ENCODE peak calls at places on chromosomes 16 and 17, in eight cellular contexts. Z is ELR; F is NCI-H2029; R is Caki2; L is iPS-NIHi11; C is T-helper 17 cell; Y is stimulated activated CD4-positive, alpha-beta T cell treated with anti-CD3 and anti-CD28 coated beads, Interleukin-4, amount 100 ng/mL, for 24 hours; M is left lobe of liver. J is an unnamed sample.
A peak's percentile ranks its signal among the peaks of the same experiment; 100 is the strongest.

GRCh38 chr16:29645699-29646187 is 17.3 kb upstream of the SPN start:
- DNase-seq in L (peak; percentile 71), R (peak; percentile 43), Y (no peak), Z (peak; percentile 18), M (no peak), C (no peak), F (no peak), J (no peak)

GRCh38 chr16:83113811-83114210 is 487.0 kb downstream of the CDH13 start:
- DNase-seq in Y (no peak), R (no peak), M (no peak), F (no peak), L (no peak), Z (no peak), C (no peak), J (no peak)

GRCh38 chr17:81329279-81329926 is 34.3 kb upstream of the SLC38A10 start:
- DNase-seq in C (no peak), R (peak; percentile 92), M (peak; percentile 94), Z (peak; percentile 98), L (peak; percentile 90), Y (no peak), F (peak; percentile 49), J (peak; percentile 86)

GRCh38 chr17:64685705-64686104 is 23.6 kb upstream of the SMURF2 start:
- DNase-seq in L (peak; percentile 32), Z (no peak), M (no peak), C (no peak), F (no peak), R (no peak), Y (no peak), J (no peak)

GRCh38 chr17:64331366-64331765 is 59.3 kb downstream of the PECAM1 start:
- DNase-seq in R (no peak), L (no peak), Z (no peak), C (no peak), Y (no peak), M (no peak), F (no peak), J (no peak)

GRCh38 chr16:66359811-66360608 is 6.5 kb upstream of the CDH5 start:
- DNase-seq in Y (no peak), R (no peak), C (no peak), L (no peak), M (no peak), F (peak; percentile 23), Z (no peak), J (no peak)

GRCh38 chr16:49493836-49494235 is 120.2 kb downstream of the C16orf78 start:
- DNase-seq in C (no peak), Y (no peak), L (no peak), R (no peak), F (no peak), Z (no peak), M (peak; percentile 22), J (no peak)

GRCh38 chr16:75309899-75310430 is 58.5 kb upstream of the BCAR1 start:
- DNase-seq in Y (no peak), Z (no peak), M (no peak), F (no peak), R (peak; percentile 49), C (no peak), L (no peak), J (no peak)

GRCh38 chr17:72363336-72363620 is 242.5 kb downstream of the SOX9 start:
- DNase-seq in F (no peak), C (no peak), M (no peak), R (no peak), Z (no peak), L (no peak), Y (no peak), J (no peak)